ENCODE peak calls at places on chromosomes 16 and 17, in eight cellular contexts. N is HT1080; Y is H1; S is CD8-positive, alpha-beta T cell; D is KBM-7; G is HCEC 1CT; Q is T-helper 9 cell; O is ascending aorta. T is an unnamed sample.

GRCh38 chr17:82029391-82029790 is 2.1 kb upstream of the RAC3 start:
- DNase-seq in D (no peak), Q (no peak), S (no peak), N (no peak), Y (no peak), O (no peak), G (no peak), T (no peak)

GRCh38 chr17:57355090-57355859 is 99.0 kb downstream of the MSI2 start:
- DNase-seq in Q (no peak), D (no peak), S (no peak), Y (no peak), O (peak), N (no peak), G (no peak), T (no peak)

GRCh38 chr17:78378225-78379133 is at the start of gene PGS1:
- DNase-seq in D (peak), N (peak), S (peak), G (peak), Y (peak), Q (peak), O (peak), T (peak)

GRCh38 chr17:17205368-17206148 is 575 bp downstream of the PLD6 start:
- DNase-seq in Y (no peak), D (peak), O (peak), N (no peak), S (peak), G (peak), Q (peak), T (peak)

GRCh38 chr17:42285346-42286050 is 2.8 kb upstream of the STAT5A start:
- DNase-seq in N (no peak), G (no peak), S (no peak), O (peak), Y (no peak), D (no peak), Q (no peak), T (no peak)

GRCh38 chr16:14244344-14245010 is 173.4 kb downstream of the MRTFB start:
- DNase-seq in Q (no peak), G (no peak), D (no peak), N (no peak), S (no peak), Y (no peak), O (no peak), T (no peak)

GRCh38 chr16:70475054-70475871 is 20.9 kb downstream of the FCSK start:
- DNase-seq in S (no peak), Q (no peak), O (no peak), N (no peak), D (no peak), Y (no peak), G (no peak), T (no peak)

GRCh38 chr17:74249966-74250365 is 24.1 kb upstream of the DNAI2 start:
- DNase-seq in D (no peak), O (no peak), N (no peak), S (no peak), Q (no peak), G (no peak), Y (no peak), T (no peak)

GRCh38 chr17:78557598-78558039 is 19.6 kb downstream of the DNAH17 start:
- DNase-seq in Q (no peak), G (peak), Y (no peak), O (no peak), D (no peak), S (no peak), N (peak), T (no peak)

GRCh38 chr17:75693500-75694481 is 26.7 kb downstream of the SAP30BP start:
- DNase-seq in O (peak), Q (no peak), S (no peak), Y (no peak), G (peak), D (no peak), N (peak), T (no peak)

GRCh38 chr17:41178843-41179616 is 1.0 kb upstream of the KRTAP4-2 start:
- DNase-seq in O (no peak), D (no peak), Q (no peak), Y (no peak), N (no peak), G (peak), S (no peak), T (no peak)

GRCh38 chr17:68248199-68248825 is 469 bp downstream of the AMZ2 start:
- DNase-seq in Q (no peak), S (no peak), O (peak), Y (no peak), N (no peak), G (peak), D (no peak), T (no peak)

GRCh38 chr17:28331891-28332420 is 3.3 kb downstream of the IFT20 start:
- DNase-seq in S (no peak), Y (no peak), G (no peak), D (no peak), O (no peak), N (no peak), Q (no peak), T (no peak)

GRCh38 chr17:39724731-39725130 is 5.6 kb downstream of the MIEN1 start:
- DNase-seq in O (no peak), N (no peak), Y (no peak), Q (no peak), D (no peak), G (no peak), S (no peak), T (no peak)

GRCh38 chr17:76714336-76714735 is 3.6 kb upstream of the MXRA7 start:
- DNase-seq in Y (no peak), S (no peak), G (no peak), O (no peak), Q (no peak), N (no peak), D (no peak), T (no peak)